ENCODE peak calls at places on chromosome 9, in six cellular contexts. M is NCI-H2171; Q is endothelial cell; G is ACHN; F is activated naive CD8-positive, alpha-beta T cell treated with anti-CD3 and anti-CD28 coated beads, Interleukin-2, amount 50 U/mL, for 24 hours; J is SK-N-SH. S is an unnamed sample.

GRCh38 chr9:72022846-72023245 is 37.6 kb downstream of the C9orf57 start:
- DNase-seq in M (no peak), Q (no peak), G (no peak), F (no peak), J (no peak), S (no peak)

GRCh38 chr9:102631559-102631958 is 363.6 kb upstream of the CYLC2 start:
- DNase-seq in M (no peak), Q (no peak), G (peak), F (no peak), J (no peak), S (peak)

GRCh38 chr9:81146684-81147337 is 542.5 kb downstream of the TLE1 start:
- DNase-seq in M (no peak), Q (no peak), G (no peak), F (no peak), J (no peak), S (no peak)

GRCh38 chr9:32404402-32404801 is 20.0 kb downstream of the ACO1 start:
- DNase-seq in M (no peak), Q (no peak), G (no peak), F (no peak), J (no peak), S (no peak)

GRCh38 chr9:135244271-135244691 is 156.8 kb downstream of the OLFM1 start:
- DNase-seq in M (no peak), Q (no peak), G (no peak), F (no peak), J (no peak), S (no peak)

GRCh38 chr9:95201201-95201600 is 116.3 kb downstream of the FANCC start:
- DNase-seq in M (no peak), Q (no peak), G (no peak), F (no peak), J (no peak), S (no peak)

GRCh38 chr9:76654575-76654974 is 109.7 kb upstream of the PCA3 start:
- DNase-seq in M (no peak), Q (no peak), G (peak), F (no peak), J (no peak), S (no peak)

GRCh38 chr9:134320916-134321570 is 5.2 kb upstream of the RXRA start:
- DNase-seq in M (no peak), Q (no peak), G (no peak), F (no peak), J (no peak), S (no peak)

GRCh38 chr9:112239284-112239683 is 64.2 kb upstream of the SUSD1 start:
- DNase-seq in M (no peak), Q (no peak), G (no peak), F (no peak), J (no peak), S (no peak)

GRCh38 chr9:10946676-10947410 is 334.0 kb upstream of the PTPRD start:
- DNase-seq in M (no peak), Q (no peak), G (no peak), F (no peak), J (no peak), S (no peak)

GRCh38 chr9:120480707-120481106 is 99.3 kb downstream of the CDK5RAP2 start:
- DNase-seq in M (peak), Q (no peak), G (no peak), F (no peak), J (no peak), S (no peak)

GRCh38 chr9:115957571-115957970 is 196.0 kb upstream of the PAPPA start:
- DNase-seq in M (no peak), Q (no peak), G (no peak), F (no peak), J (no peak), S (no peak)

GRCh38 chr9:23850242-23851023 is 24.4 kb upstream of the ELAVL2 start:
- DNase-seq in M (peak), Q (peak), G (no peak), F (no peak), J (peak), S (peak)

GRCh38 chr9:100637787-100638186 is 59.9 kb downstream of the CAVIN4 start:
- DNase-seq in M (no peak), Q (no peak), G (no peak), F (no peak), J (no peak), S (no peak)

GRCh38 chr9:85600675-85601263 is 141.0 kb downstream of the AGTPBP1 start:
- DNase-seq in M (no peak), Q (no peak), G (no peak), F (peak), J (peak), S (peak)

GRCh38 chr9:738209-738915 is 103.1 kb upstream of the DMRT1 start:
- DNase-seq in M (no peak), Q (no peak), G (peak), F (no peak), J (no peak), S (no peak)

GRCh38 chr9:138117836-138118235 is 240.3 kb downstream of the CACNA1B start:
- DNase-seq in M (no peak), Q (no peak), G (no peak), F (no peak), J (no peak), S (no peak)

GRCh38 chr9:128575921-128576320 is 23.5 kb downstream of the SPTAN1 start:
- DNase-seq in M (no peak), Q (no peak), G (no peak), F (no peak), J (no peak), S (no peak)

GRCh38 chr9:30773427-30773826 is 1611.0 kb upstream of the ACO1 start:
- DNase-seq in M (no peak), Q (no peak), G (no peak), F (no peak), J (no peak), S (no peak)

GRCh38 chr9:36717276-36717675 is 144.6 kb downstream of the MELK start:
- DNase-seq in M (no peak), Q (no peak), G (no peak), F (no peak), J (no peak), S (no peak)

GRCh38 chr9:71607571-71607970 is 160.7 kb downstream of the CEMIP2 start:
- DNase-seq in M (no peak), Q (no peak), G (no peak), F (no peak), J (no peak), S (no peak)

GRCh38 chr9:131258186-131258585 is 18.1 kb downstream of the FAM78A start:
- DNase-seq in M (no peak), Q (no peak), G (no peak), F (no peak), J (no peak), S (no peak)

GRCh38 chr9:127707766-127708165 is 978 bp downstream of the CFAP157 start:
- DNase-seq in M (no peak), Q (no peak), G (no peak), F (peak), J (no peak), S (no peak)

GRCh38 chr9:113187935-113188595 is 33.0 kb downstream of the FKBP15 start:
- DNase-seq in M (no peak), Q (no peak), G (peak), F (no peak), J (no peak), S (no peak)

GRCh38 chr9:108468364-108468763 is 387.4 kb downstream of the ACTL7B start:
- DNase-seq in M (no peak), Q (peak), G (peak), F (peak), J (peak), S (peak)

GRCh38 chr9:98961513-98962180 is 17.9 kb downstream of the COL15A1 start:
- DNase-seq in M (no peak), Q (no peak), G (no peak), F (no peak), J (no peak), S (no peak)

GRCh38 chr9:8871796-8872470 is 1072.4 kb upstream of the DMAC1 start:
- DNase-seq in M (no peak), Q (no peak), G (no peak), F (no peak), J (no peak), S (no peak)

GRCh38 chr9:37486256-37486615 is 488 bp downstream of the POLR1E start:
- DNase-seq in M (no peak), Q (no peak), G (no peak), F (no peak), J (no peak), S (no peak)

GRCh38 chr9:116798521-116798920 is 111.4 kb downstream of the TRIM32 start:
- DNase-seq in M (no peak), Q (no peak), G (no peak), F (no peak), J (no peak), S (no peak)

GRCh38 chr9:128192601-128193371 is 1.4 kb upstream of the CIZ1 start:
- DNase-seq in M (peak), Q (peak), G (peak), F (no peak), J (peak), S (peak)